ENCODE peak calls at places on chromosomes 11 and 22, in seven cellular contexts. L is GM10248, A is psoas muscle, U is B cell, O is astrocyte of the spinal cord, D is left ventricle myocardium inferior, Y is cardiac muscle cell. M is an unnamed sample.

GRCh38 chr11:38582756-38583155 is 1984.7 kb upstream of the RAG2 start:
- DNase-seq in L (no peak), A (no peak), U (no peak), O (no peak), D (no peak), Y (no peak), M (no peak)

GRCh38 chr11:35798983-35799382 is 136.4 kb downstream of the TRIM44 start:
- DNase-seq in L (no peak), A (no peak), U (no peak), O (no peak), D (no peak), Y (no peak), M (no peak)

GRCh38 chr22:33659423-33659822 is 260.9 kb downstream of the LARGE1 start:
- DNase-seq in L (no peak), A (no peak), U (no peak), O (no peak), D (no peak), Y (no peak), M (no peak)

GRCh38 chr11:134391170-134391569 is 20.9 kb downstream of the B3GAT1 start:
- DNase-seq in L (no peak), A (no peak), U (no peak), O (no peak), D (no peak), Y (no peak), M (no peak)

GRCh38 chr22:46357711-46358505 is 22.4 kb downstream of the TRMU start:
- DNase-seq in L (no peak), A (no peak), U (no peak), O (no peak), D (no peak), Y (no peak), M (peak)

GRCh38 chr22:24137595-24137994 is 43.7 kb upstream of the SUSD2 start:
- DNase-seq in L (no peak), A (no peak), U (no peak), O (peak), D (no peak), Y (no peak), M (no peak)

GRCh38 chr11:10931761-10932700 is 74.2 kb upstream of the ZBED5 start:
- DNase-seq in L (peak), A (no peak), U (no peak), O (no peak), D (peak), Y (peak), M (no peak)

GRCh38 chr22:28600546-28601143 is 79.0 kb downstream of the TTC28 start:
- DNase-seq in L (peak), A (no peak), U (peak), O (peak), D (no peak), Y (peak), M (no peak)

GRCh38 chr11:66071326-66071870 is 1.3 kb downstream of the PACS1 start:
- DNase-seq in L (no peak), A (no peak), U (no peak), O (no peak), D (no peak), Y (no peak), M (no peak)

GRCh38 chr11:59839615-59840014 is 5.7 kb downstream of the CBLIF start:
- DNase-seq in L (no peak), A (no peak), U (no peak), O (no peak), D (no peak), Y (no peak), M (no peak)

GRCh38 chr11:5808500-5809121 is at the start of gene OR52N2:
- DNase-seq in L (peak), A (peak), U (peak), O (peak), D (peak), Y (peak), M (no peak)

GRCh38 chr11:6755303-6755952 is 16.3 kb downstream of the OR2AG2 start:
- DNase-seq in L (peak), A (no peak), U (no peak), O (peak), D (no peak), Y (peak), M (no peak)

GRCh38 chr11:3723014-3723708 is 52.0 kb upstream of the CHRNA10 start:
- DNase-seq in L (no peak), A (no peak), U (no peak), O (peak), D (no peak), Y (no peak), M (no peak)

GRCh38 chr11:11966826-11967668 is 41.4 kb downstream of the DKK3 start:
- DNase-seq in L (peak), A (peak), U (peak), O (no peak), D (peak), Y (peak), M (no peak)

GRCh38 chr11:42465613-42466012 is 846.2 kb upstream of the API5 start:
- DNase-seq in L (no peak), A (no peak), U (no peak), O (no peak), D (no peak), Y (no peak), M (no peak)

GRCh38 chr11:65260756-65261590 is 789 bp upstream of the POLA2 start:
- DNase-seq in L (no peak), A (no peak), U (no peak), O (no peak), D (no peak), Y (peak), M (no peak)

GRCh38 chr11:130418756-130419155 is 9.7 kb downstream of the ADAMTS8 start:
- DNase-seq in L (no peak), A (no peak), U (no peak), O (peak), D (no peak), Y (no peak), M (no peak)

GRCh38 chr11:119550330-119550729 is 127.4 kb upstream of the THY1 start:
- DNase-seq in L (no peak), A (no peak), U (no peak), O (no peak), D (no peak), Y (no peak), M (no peak)

GRCh38 chr11:67277231-67277961 is 11.1 kb downstream of the GRK2 start:
- DNase-seq in L (peak), A (peak), U (peak), O (peak), D (peak), Y (peak), M (peak)

GRCh38 chr11:45264839-45265515 is 21.2 kb downstream of the SYT13 start:
- DNase-seq in L (no peak), A (no peak), U (no peak), O (peak), D (no peak), Y (no peak), M (no peak)

GRCh38 chr11:77647906-77648305 is 10.3 kb upstream of the CLNS1A start:
- DNase-seq in L (no peak), A (no peak), U (no peak), O (no peak), D (no peak), Y (no peak), M (no peak)

GRCh38 chr11:75024764-75025211 is 36.1 kb downstream of the NEU3 start:
- DNase-seq in L (no peak), A (no peak), U (no peak), O (no peak), D (no peak), Y (no peak), M (no peak)

GRCh38 chr11:127000291-127000968 is at the start of gene KIRREL3:
- DNase-seq in L (no peak), A (no peak), U (no peak), O (peak), D (no peak), Y (peak), M (no peak)

GRCh38 chr22:42169055-42169469 is 38.5 kb upstream of the CYP2D6 start:
- DNase-seq in L (peak), A (peak), U (peak), O (peak), D (peak), Y (peak), M (no peak)

GRCh38 chr11:80846979-80847378 is 1406.1 kb upstream of the TENM4 start:
- DNase-seq in L (peak), A (no peak), U (no peak), O (no peak), D (no peak), Y (no peak), M (no peak)

GRCh38 chr22:48742191-48742555 is 1085.5 kb downstream of the BRD1 start:
- DNase-seq in L (no peak), A (no peak), U (no peak), O (no peak), D (no peak), Y (no peak), M (peak)

GRCh38 chr22:17396531-17396930 is 27.3 kb downstream of the CECR2 start:
- DNase-seq in L (no peak), A (no peak), U (no peak), O (no peak), D (no peak), Y (no peak), M (no peak)

GRCh38 chr22:23369054-23369685 is 188.9 kb downstream of the BCR start:
- DNase-seq in L (no peak), A (no peak), U (no peak), O (no peak), D (no peak), Y (no peak), M (no peak)

GRCh38 chr22:27480487-27480886 is 321.1 kb downstream of the MN1 start:
- DNase-seq in L (no peak), A (no peak), U (no peak), O (no peak), D (no peak), Y (no peak), M (no peak)

GRCh38 chr11:64352099-64353005 is 6.6 kb upstream of the RPS6KA4 start:
- DNase-seq in L (no peak), A (no peak), U (peak), O (no peak), D (no peak), Y (no peak), M (no peak)

GRCh38 chr22:30182833-30183232 is 63.7 kb downstream of the LIF start:
- DNase-seq in L (no peak), A (no peak), U (no peak), O (no peak), D (no peak), Y (no peak), M (no peak)

GRCh38 chr11:19474954-19475811 is 234.4 kb upstream of the E2F8 start:
- DNase-seq in L (peak), A (no peak), U (no peak), O (no peak), D (no peak), Y (no peak), M (no peak)

GRCh38 chr11:43904737-43905515 is 24.3 kb downstream of the ALKBH3 start:
- DNase-seq in L (no peak), A (no peak), U (no peak), O (peak), D (no peak), Y (no peak), M (no peak)

GRCh38 chr22:19761500-19762314 is 1.1 kb downstream of the TBX1 start:
- DNase-seq in L (no peak), A (no peak), U (no peak), O (no peak), D (no peak), Y (peak), M (no peak)

GRCh38 chr11:16945671-16946469 is 68.3 kb downstream of the PLEKHA7 start:
- DNase-seq in L (peak), A (no peak), U (no peak), O (peak), D (peak), Y (peak), M (no peak)

GRCh38 chr11:94755494-94755893 is 12.7 kb upstream of the AMOTL1 start:
- DNase-seq in L (no peak), A (no peak), U (no peak), O (no peak), D (no peak), Y (no peak), M (no peak)

GRCh38 chr11:110710520-110711381 is 1.5 kb downstream of the ARHGAP20 start:
- DNase-seq in L (peak), A (peak), U (peak), O (peak), D (peak), Y (peak), M (no peak)

DNA sequence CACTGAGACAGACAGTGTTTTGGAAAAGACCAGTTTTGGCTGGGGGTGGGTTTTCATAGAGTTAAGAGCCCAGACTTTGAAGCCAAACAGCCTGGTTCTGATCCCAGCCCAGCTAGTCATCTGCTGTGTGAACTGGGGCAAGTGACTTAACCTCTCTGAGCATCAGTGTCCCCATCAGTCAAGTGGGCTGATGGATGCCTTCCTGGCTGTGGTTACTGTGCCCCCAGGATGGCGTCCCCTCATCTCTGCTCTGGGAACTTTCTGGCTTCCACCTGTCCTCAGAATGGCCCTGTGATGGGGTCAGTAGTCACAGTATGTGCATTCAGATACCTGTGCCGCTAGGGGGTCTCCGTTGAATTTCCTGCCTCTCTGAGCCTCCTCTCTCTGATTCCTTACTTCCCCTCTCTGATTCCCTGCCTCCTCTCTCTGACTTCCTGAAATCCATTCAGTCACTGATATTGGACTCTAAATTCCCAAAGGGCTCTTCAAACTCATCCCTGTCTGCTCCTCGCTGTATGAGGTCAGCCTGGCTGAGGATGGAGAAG is 2.4 kb downstream of the RASD2 start:
- DNase-seq in L (no peak), A (no peak), U (no peak), O (no peak), D (no peak), Y (no peak), M (no peak)
- TF ChIP-seq CTCF in L (no peak), A (no peak), U (no peak), O (no peak), D (no peak), Y (no peak), M (no peak)

GRCh38 chr11:76610871-76611475 is 59.6 kb downstream of the LRRC32 start:
- DNase-seq in L (no peak), A (no peak), U (peak), O (no peak), D (peak), Y (peak), M (no peak)
- TF ChIP-seq CTCF in L (no peak), A (no peak), U (peak), O (no peak), D (peak), Y (no peak), M (peak)

GRCh38 chr11:8786933-8787332 is 104.3 kb downstream of the RPL27A start:
- DNase-seq in L (no peak), A (no peak), U (no peak), O (no peak), D (no peak), Y (no peak), M (no peak)
- TF ChIP-seq CTCF in L (no peak), A (peak), U (no peak), O (no peak), D (peak), Y (peak), M (peak)

GRCh38 chr11:46676436-46677158 is 23.8 kb downstream of the ARHGAP1 start:
- DNase-seq in L (no peak), A (no peak), U (no peak), O (no peak), D (no peak), Y (no peak), M (peak)

GRCh38 chr11:46679252-46680163 is 20.9 kb downstream of the ARHGAP1 start:
- DNase-seq in L (no peak), A (no peak), U (no peak), O (no peak), D (peak), Y (no peak), M (peak)

GRCh38 chr11:46677169-46677568 is 23.2 kb downstream of the ARHGAP1 start:
- DNase-seq in L (no peak), A (no peak), U (no peak), O (no peak), D (no peak), Y (no peak), M (peak)

GRCh38 chr11:46678741-46679130 is 21.7 kb downstream of the ARHGAP1 start:
- DNase-seq in L (no peak), A (no peak), U (no peak), O (no peak), D (no peak), Y (no peak), M (peak)

GRCh38 chr11:46677991-46678740 is 22.3 kb downstream of the ARHGAP1 start:
- DNase-seq in L (no peak), A (no peak), U (no peak), O (no peak), D (no peak), Y (no peak), M (peak)
- TF ChIP-seq CTCF in L (no peak), A (no peak), U (no peak), O (no peak), D (no peak), Y (no peak), M (peak)

DNA sequence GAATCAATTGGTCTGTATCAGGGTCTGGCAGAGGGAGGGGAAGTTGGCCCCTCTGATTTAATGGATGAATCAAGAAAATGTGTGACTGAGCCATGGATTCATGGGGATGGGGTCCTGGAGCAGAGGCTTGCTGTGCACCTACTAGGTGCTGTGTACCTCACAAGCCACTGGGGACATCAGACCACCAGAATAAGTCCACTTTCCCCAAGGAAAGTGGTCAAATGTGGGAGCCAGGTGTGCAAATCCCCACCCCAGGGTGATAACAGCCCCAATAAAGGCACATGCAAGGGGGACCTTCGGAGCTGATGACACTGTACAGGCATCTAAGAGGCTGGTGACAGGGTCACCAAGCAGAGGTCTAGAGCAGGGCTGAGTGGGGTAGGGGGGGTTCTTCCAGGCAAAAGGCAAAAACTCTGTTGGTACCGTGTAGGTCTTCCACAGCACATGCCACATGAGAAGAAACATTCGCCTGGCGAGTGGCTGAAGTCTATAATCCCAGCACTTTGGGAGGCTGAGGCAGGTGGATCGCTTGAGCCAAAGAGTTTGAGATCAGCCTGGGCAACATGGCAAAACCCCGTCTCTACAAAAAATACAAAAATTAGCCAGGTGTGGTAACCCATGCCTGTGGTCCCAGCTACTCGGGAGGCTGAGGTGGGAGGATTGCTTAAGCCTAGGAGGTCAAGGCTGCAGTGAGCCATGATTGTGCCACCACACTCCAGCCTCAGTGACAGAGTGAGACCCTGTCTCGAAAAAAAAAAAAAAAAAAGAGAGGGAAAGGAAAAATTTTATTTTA is 28.8 kb downstream of the TXN2 start:
- DNase-seq in L (no peak), A (no peak), U (no peak), O (no peak), D (no peak), Y (peak), M (no peak)
- TF ChIP-seq CTCF in L (no peak), A (no peak), U (no peak), O (no peak), D (no peak), Y (no peak), M (no peak)

GRCh38 chr11:68643576-68643975 is 40.8 kb upstream of the GAL start:
- DNase-seq in L (no peak), A (no peak), U (peak), O (peak), D (no peak), Y (no peak), M (no peak)
- TF ChIP-seq CTCF in L (no peak), A (no peak), U (no peak), O (peak), D (no peak), Y (no peak), M (peak)

DNA sequence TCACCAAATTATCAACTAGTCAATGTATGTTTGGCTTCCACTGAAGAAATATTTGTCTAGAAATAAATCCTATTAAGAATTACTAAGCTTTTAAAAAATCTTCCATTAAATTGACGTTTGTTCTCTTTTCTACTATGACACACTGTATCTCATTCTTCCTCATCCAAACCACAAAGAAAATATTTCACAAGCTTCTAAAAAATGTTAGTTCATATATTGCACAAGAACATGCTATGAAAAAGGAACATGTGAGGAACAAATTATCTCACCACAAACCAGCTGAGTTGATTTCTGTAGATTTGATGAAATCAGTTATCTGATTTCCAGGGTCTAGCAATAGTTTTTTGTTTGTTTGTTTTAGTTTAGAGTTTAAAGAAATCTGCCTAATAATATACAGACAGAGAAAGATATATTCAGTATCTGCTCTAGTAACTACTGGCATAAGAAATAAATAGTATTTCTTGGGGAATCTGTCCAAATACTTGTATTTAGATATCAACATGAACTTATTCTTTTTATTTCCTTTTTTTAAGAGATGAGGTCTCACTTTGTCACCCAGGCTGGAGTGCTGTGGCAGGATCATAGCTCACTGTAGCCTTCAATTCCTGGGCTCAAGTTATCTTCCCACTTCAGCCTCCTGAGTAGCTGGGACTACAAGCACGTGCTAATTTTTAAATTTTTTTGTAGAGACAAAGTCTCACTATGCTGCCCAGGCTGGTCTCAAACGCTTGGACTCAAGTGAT is 161.7 kb downstream of the ATG16L2 start:
- DNase-seq in L (no peak), A (no peak), U (no peak), O (peak), D (no peak), Y (no peak), M (no peak)
- TF ChIP-seq CTCF in L (no peak), A (no peak), U (no peak), O (no peak), D (no peak), Y (no peak), M (no peak)

GRCh38 chr11:129333873-129334272 is 41.8 kb upstream of the BARX2 start:
- DNase-seq in L (no peak), A (no peak), U (no peak), O (no peak), D (no peak), Y (peak), M (no peak)
- TF ChIP-seq CTCF in L (no peak), A (no peak), U (no peak), O (peak), D (no peak), Y (no peak), M (peak)